ENCODE peak calls at places on chromosomes 5 and 9, in ten cellular contexts. Q, S, X, T, N, M, Z, B, H and R are unnamed samples.

GRCh38 chr9:103364753-103365152 is 369.6 kb downstream of the CYLC2 start:
- DNase-seq in Q (peak; percentile 62), S (no peak), X (no peak), T (no peak), N (no peak), M (no peak), Z (peak; percentile 58), B (peak; percentile 48), H (no peak), R (no peak)

GRCh38 chr5:57719216-57719615 is 236.6 kb upstream of the ACTBL2 start:
- DNase-seq in Q (no peak), S (no peak), X (no peak), T (no peak), N (no peak), M (no peak), Z (no peak), B (no peak), H (no peak), R (no peak)

GRCh38 chr5:76256116-76256889 is 146.8 kb upstream of the IQGAP2 start:
- DNase-seq in Q (peak; percentile 76), S (peak; percentile 44), X (peak; percentile 63), T (peak; percentile 65), N (no peak), M (peak; percentile 79), Z (peak; percentile 78), B (peak; percentile 77), H (peak; percentile 80), R (peak; percentile 83)

GRCh38 chr5:61964199-61964598 is 341.8 kb upstream of the KIF2A start:
- DNase-seq in Q (no peak), S (no peak), X (no peak), T (no peak), N (no peak), M (no peak), Z (peak; percentile 20), B (no peak), H (no peak), R (no peak)

GRCh38 chr9:19894975-19895374 is 106.1 kb upstream of the SLC24A2 start:
- DNase-seq in Q (peak; percentile 10), S (no peak), X (no peak), T (no peak), N (no peak), M (no peak), Z (no peak), B (no peak), H (no peak), R (no peak)

GRCh38 chr5:115767424-115767823 is 49.0 kb downstream of the CDO1 start:
- DNase-seq in Q (no peak), S (no peak), X (no peak), T (no peak), N (no peak), M (no peak), Z (no peak), B (no peak), H (peak; percentile 5), R (no peak)

GRCh38 chr9:73640971-73641370 is 489.3 kb downstream of the ANXA1 start:
- DNase-seq in Q (no peak), S (no peak), X (no peak), T (no peak), N (no peak), M (no peak), Z (no peak), B (no peak), H (no peak), R (no peak)

GRCh38 chr5:153969563-153969895 is 69.2 kb downstream of the FAM114A2 start:
- DNase-seq in Q (no peak), S (no peak), X (no peak), T (no peak), N (no peak), M (no peak), Z (no peak), B (no peak), H (no peak), R (no peak)

GRCh38 chr9:17777465-17777864 is 198.6 kb downstream of the SH3GL2 start:
- DNase-seq in Q (no peak), S (no peak), X (no peak), T (no peak), N (no peak), M (no peak), Z (no peak), B (no peak), H (no peak), R (no peak)

GRCh38 chr9:124251605-124252366 is 6.0 kb upstream of the NEK6 start:
- DNase-seq in Q (peak; percentile 71), S (no peak), X (no peak), T (no peak), N (peak; percentile 17), M (peak; percentile 85), Z (peak; percentile 58), B (no peak), H (no peak), R (no peak)

GRCh38 chr5:74072646-74073045 is 446.6 kb downstream of the ARHGEF28 start:
- DNase-seq in Q (peak; percentile 24), S (no peak), X (no peak), T (no peak), N (no peak), M (no peak), Z (no peak), B (no peak), H (no peak), R (no peak)

GRCh38 chr5:119077444-119077843 is 6.6 kb downstream of the DMXL1 start:
- DNase-seq in Q (no peak), S (no peak), X (no peak), T (no peak), N (no peak), M (no peak), Z (no peak), B (no peak), H (no peak), R (no peak)

GRCh38 chr5:111800351-111800750 is 43.4 kb upstream of the NREP start:
- DNase-seq in Q (no peak), S (no peak), X (no peak), T (no peak), N (no peak), M (no peak), Z (no peak), B (no peak), H (no peak), R (no peak)

GRCh38 chr9:36074870-36075532 is 38.3 kb downstream of the RECK start:
- DNase-seq in Q (peak; percentile 94), S (no peak), X (no peak), T (peak; percentile 70), N (no peak), M (no peak), Z (peak; percentile 89), B (no peak), H (peak; percentile 3), R (peak; percentile 60)

GRCh38 chr5:96476654-96477053 is 43.6 kb upstream of the PCSK1 start:
- DNase-seq in Q (peak; percentile 45), S (no peak), X (no peak), T (no peak), N (no peak), M (no peak), Z (no peak), B (no peak), H (no peak), R (peak; percentile 8)

GRCh38 chr5:166992874-166993722 is 1298.3 kb upstream of the WWC1 start:
- DNase-seq in Q (peak; percentile 1), S (no peak), X (no peak), T (no peak), N (no peak), M (no peak), Z (no peak), B (no peak), H (no peak), R (no peak)

GRCh38 chr5:16918891-16919671 is 17.0 kb downstream of the MYO10 start:
- DNase-seq in Q (no peak), S (no peak), X (no peak), T (no peak), N (no peak), M (no peak), Z (no peak), B (no peak), H (no peak), R (no peak)

GRCh38 chr9:91415290-91415689 is 8.3 kb downstream of the NFIL3 start:
- DNase-seq in Q (no peak), S (no peak), X (peak; percentile 28), T (no peak), N (no peak), M (no peak), Z (no peak), B (no peak), H (peak; percentile 59), R (no peak)

GRCh38 chr5:139401546-139401945 is 2.3 kb downstream of the SPATA24 start:
- DNase-seq in Q (no peak), S (no peak), X (no peak), T (no peak), N (no peak), M (no peak), Z (no peak), B (no peak), H (no peak), R (no peak)

GRCh38 chr5:98656106-98656795 is 117.2 kb upstream of the RGMB start:
- DNase-seq in Q (no peak), S (no peak), X (no peak), T (no peak), N (no peak), M (no peak), Z (no peak), B (no peak), H (no peak), R (no peak)

GRCh38 chr5:149731617-149732400 is 1.7 kb downstream of the PPARGC1B start:
- DNase-seq in Q (peak; percentile 83), S (peak; percentile 25), X (peak; percentile 72), T (peak; percentile 84), N (peak; percentile 94), M (peak; percentile 76), Z (peak; percentile 95), B (peak; percentile 59), H (peak; percentile 94), R (peak; percentile 89)

GRCh38 chr5:181044662-181045305 is 4.7 kb downstream of the BTNL9 start:
- DNase-seq in Q (no peak), S (no peak), X (no peak), T (no peak), N (no peak), M (no peak), Z (no peak), B (no peak), H (peak; percentile 17), R (no peak)

GRCh38 chr5:176796411-176796810 is 13.9 kb upstream of the UNC5A start:
- DNase-seq in Q (no peak), S (no peak), X (no peak), T (no peak), N (no peak), M (no peak), Z (peak; percentile 52), B (no peak), H (no peak), R (no peak)

GRCh38 chr9:120915854-120916495 is 10.6 kb downstream of the TRAF1 start:
- DNase-seq in Q (no peak), S (peak; percentile 9), X (peak; percentile 66), T (no peak), N (no peak), M (no peak), Z (no peak), B (no peak), H (peak; percentile 62), R (no peak)

GRCh38 chr5:169875091-169875727 is 105.1 kb downstream of the INSYN2B start:
- DNase-seq in Q (peak; percentile 72), S (no peak), X (no peak), T (no peak), N (no peak), M (no peak), Z (peak; percentile 66), B (no peak), H (no peak), R (no peak)

GRCh38 chr5:14582797-14583137 is 1.2 kb downstream of the OTULINL start:
- DNase-seq in Q (peak; percentile 5), S (peak; percentile 32), X (no peak), T (no peak), N (no peak), M (no peak), Z (peak; percentile 1), B (no peak), H (no peak), R (no peak)

GRCh38 chr9:15240927-15241326 is 66.1 kb downstream of the TTC39B start:
- DNase-seq in Q (no peak), S (no peak), X (no peak), T (no peak), N (no peak), M (no peak), Z (no peak), B (no peak), H (no peak), R (no peak)

GRCh38 chr9:126564716-126565115 is 49.0 kb upstream of the LMX1B start:
- DNase-seq in Q (no peak), S (no peak), X (no peak), T (no peak), N (no peak), M (no peak), Z (no peak), B (no peak), H (no peak), R (no peak)